ENCODE peak calls at places on chromosomes 1 and 21, in five cellular contexts. R is NCI-H2107; Q is stimulated activated CD4-positive, alpha-beta T cell treated with anti-CD3 and anti-CD28 coated beads, Interleukin-2, amount 100 ng/mL, for 48 hours; L is SJSA1; A is brain microvascular endothelial cell. Z is an unnamed sample.

GRCh38 chr1:221174598-221174997 is 295.4 kb downstream of the HLX start:
- DNase-seq in R (no peak), Q (no peak), L (no peak), A (no peak), Z (no peak)

GRCh38 chr1:219264557-219264956 is 90.9 kb downstream of the LYPLAL1 start:
- DNase-seq in R (no peak), Q (no peak), L (no peak), A (no peak), Z (no peak)

GRCh38 chr1:41612953-41613352 is 128.5 kb upstream of the EDN2 start:
- DNase-seq in R (no peak), Q (no peak), L (no peak), A (no peak), Z (no peak)

GRCh38 chr1:54037476-54037875 is 15.5 kb downstream of the TMEM59 start:
- DNase-seq in R (no peak), Q (no peak), L (no peak), A (peak), Z (no peak)

GRCh38 chr21:42520628-42521253 is 7.1 kb downstream of the SLC37A1 start:
- DNase-seq in R (no peak), Q (no peak), L (no peak), A (no peak), Z (no peak)

GRCh38 chr1:94237291-94238226 is at the start of gene ARHGAP29:
- DNase-seq in R (no peak), Q (peak), L (peak), A (peak), Z (peak)

GRCh38 chr1:75764057-75764655 is 21.9 kb upstream of the RABGGTB start:
- DNase-seq in R (no peak), Q (no peak), L (no peak), A (no peak), Z (no peak)

GRCh38 chr1:229643996-229644748 is 18.1 kb downstream of the URB2 start:
- DNase-seq in R (no peak), Q (no peak), L (no peak), A (no peak), Z (no peak)

GRCh38 chr1:25055961-25056360 is 125.9 kb upstream of the RUNX3 start:
- DNase-seq in R (no peak), Q (no peak), L (no peak), A (no peak), Z (no peak)

GRCh38 chr1:21703318-21703963 is 34.3 kb upstream of the RAP1GAP start:
- DNase-seq in R (no peak), Q (no peak), L (no peak), A (peak), Z (no peak)

GRCh38 chr21:31180256-31181088 is 142.2 kb upstream of the KRTAP19-8 start:
- DNase-seq in R (peak), Q (no peak), L (no peak), A (peak), Z (no peak)

GRCh38 chr1:180365039-180365438 is 135.0 kb downstream of the LHX4 start:
- DNase-seq in R (no peak), Q (no peak), L (no peak), A (no peak), Z (no peak)

GRCh38 chr1:10674700-10675598 is 121.5 kb downstream of the CASZ1 start:
- DNase-seq in R (no peak), Q (no peak), L (no peak), A (no peak), Z (no peak)

GRCh38 chr1:181746224-181746623 is 262.9 kb downstream of the CACNA1E start:
- DNase-seq in R (no peak), Q (no peak), L (no peak), A (no peak), Z (no peak)

GRCh38 chr1:94986783-94987182 is 59.9 kb upstream of the CNN3 start:
- DNase-seq in R (no peak), Q (no peak), L (no peak), A (peak), Z (no peak)

Z was measured in NCI-H774.